ENCODE peak calls at places on chromosomes 5 and 9, in four cellular contexts. W is hepatocyte, Q is H1, J is GM23338. L is an unnamed sample.

GRCh38 chr9:38360880-38361836 is 31.3 kb upstream of the ALDH1B1 start:
- DNase-seq in W (no peak), Q (no peak), J (no peak), L (no peak)

GRCh38 chr5:133738271-133738670 is 125.9 kb upstream of the FSTL4 start:
- DNase-seq in W (no peak), Q (no peak), J (no peak), L (peak)

GRCh38 chr9:108783318-108784127 is 72.3 kb downstream of the ACTL7B start:
- DNase-seq in W (no peak), Q (no peak), J (no peak), L (no peak)

GRCh38 chr9:96241391-96241809 is 60.6 kb downstream of the HSD17B3 start:
- DNase-seq in W (no peak), Q (no peak), J (no peak), L (peak)

GRCh38 chr9:5718296-5719032 is 89.6 kb downstream of the RIC1 start:
- DNase-seq in W (no peak), Q (no peak), J (no peak), L (peak)

GRCh38 chr5:142012186-142012785 is 541 bp downstream of the GNPDA1 start:
- DNase-seq in W (peak), Q (peak), J (peak), L (no peak)

GRCh38 chr5:140329739-140330481 is 16.5 kb downstream of the HBEGF start:
- DNase-seq in W (no peak), Q (no peak), J (peak), L (no peak)

GRCh38 chr9:126474201-126474765 is 139.4 kb upstream of the LMX1B start:
- DNase-seq in W (no peak), Q (no peak), J (no peak), L (peak)

GRCh38 chr9:129550199-129550839 is 70.6 kb downstream of the C9orf50 start:
- DNase-seq in W (peak), Q (no peak), J (peak), L (peak)

GRCh38 chr5:59893061-59893435 is 478 bp downstream of the PDE4D start:
- DNase-seq in W (no peak), Q (no peak), J (peak), L (no peak)

GRCh38 chr5:15261279-15261668 is 238.7 kb upstream of the FBXL7 start:
- DNase-seq in W (peak), Q (no peak), J (no peak), L (no peak)

DNA sequence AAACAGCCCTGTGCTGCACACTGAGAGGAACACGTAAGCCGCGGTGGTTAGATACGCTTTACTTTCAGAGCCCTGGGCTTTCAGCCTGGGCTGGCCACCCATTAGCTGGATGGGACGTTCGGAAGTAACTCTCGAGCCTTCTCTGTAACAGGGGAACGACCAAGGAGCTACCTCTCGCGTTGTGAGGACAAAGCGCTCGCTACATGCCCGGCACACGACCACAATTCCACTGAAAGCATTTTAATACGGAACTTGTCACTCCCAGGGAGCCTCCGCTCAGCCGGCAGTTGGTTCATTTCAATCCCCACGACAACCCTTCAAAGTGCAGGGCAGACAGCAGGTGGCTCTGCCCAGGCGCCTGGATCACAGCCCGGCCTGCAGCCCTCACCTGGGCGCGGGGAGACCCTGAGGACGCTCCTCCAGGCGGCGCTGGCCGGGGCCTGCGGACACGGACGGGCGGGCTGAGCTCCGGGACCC is 368 bp downstream of the SURF1 start:
- DNase-seq in W (no peak), Q (no peak), J (peak), L (no peak)
- H2AFZ ChIP-seq in W (peak), Q (no peak), J (no peak), L (peak)

GRCh38 chr9:656918-657583 is 184.4 kb upstream of the DMRT1 start:
- DNase-seq in W (no peak), Q (no peak), J (no peak), L (no peak)
- H3K27ac ChIP-seq in W (no peak), Q (no peak), J (no peak), L (no peak)

DNA sequence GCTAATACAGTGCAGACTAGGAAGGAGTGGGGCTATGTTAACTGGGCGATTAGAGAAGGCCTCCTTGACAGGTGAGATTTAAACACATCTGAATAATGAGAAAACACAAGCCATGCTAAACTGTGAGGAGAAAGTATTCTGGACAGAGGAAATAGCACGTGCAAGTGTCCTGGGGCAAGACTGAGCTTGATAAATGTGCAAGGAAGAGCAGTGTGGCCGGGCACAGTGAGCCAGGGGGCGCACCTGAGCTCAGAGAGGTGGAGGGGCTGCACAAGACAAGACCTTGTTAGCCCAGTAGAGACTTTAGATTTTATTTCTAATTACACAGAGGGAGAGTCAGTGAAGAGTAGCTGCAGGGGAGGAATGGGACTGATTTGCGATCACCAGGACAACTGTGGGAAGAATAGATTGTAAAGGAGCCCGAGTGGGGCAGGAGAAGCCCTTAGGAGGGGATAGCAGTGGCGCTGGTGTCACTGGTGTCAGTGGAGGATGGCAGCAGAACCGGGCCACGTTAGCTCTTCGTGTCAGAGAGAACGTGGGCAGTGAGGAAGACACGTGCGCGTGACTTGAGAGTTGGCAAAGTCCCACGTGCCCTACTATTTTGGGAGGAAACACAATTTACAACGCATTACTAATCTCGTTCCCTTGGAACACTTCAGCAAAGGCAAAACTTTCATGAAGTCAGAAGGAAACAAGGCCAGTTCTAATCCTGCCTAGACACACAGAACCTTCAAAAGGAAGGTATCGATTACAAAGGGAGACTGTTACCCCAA is 17.9 kb upstream of the C5orf47 start:
- DNase-seq in W (no peak), Q (no peak), J (no peak), L (no peak)
- TF ChIP-seq CTCF in W (no peak), Q (peak), J (peak), L (no peak)

DNA sequence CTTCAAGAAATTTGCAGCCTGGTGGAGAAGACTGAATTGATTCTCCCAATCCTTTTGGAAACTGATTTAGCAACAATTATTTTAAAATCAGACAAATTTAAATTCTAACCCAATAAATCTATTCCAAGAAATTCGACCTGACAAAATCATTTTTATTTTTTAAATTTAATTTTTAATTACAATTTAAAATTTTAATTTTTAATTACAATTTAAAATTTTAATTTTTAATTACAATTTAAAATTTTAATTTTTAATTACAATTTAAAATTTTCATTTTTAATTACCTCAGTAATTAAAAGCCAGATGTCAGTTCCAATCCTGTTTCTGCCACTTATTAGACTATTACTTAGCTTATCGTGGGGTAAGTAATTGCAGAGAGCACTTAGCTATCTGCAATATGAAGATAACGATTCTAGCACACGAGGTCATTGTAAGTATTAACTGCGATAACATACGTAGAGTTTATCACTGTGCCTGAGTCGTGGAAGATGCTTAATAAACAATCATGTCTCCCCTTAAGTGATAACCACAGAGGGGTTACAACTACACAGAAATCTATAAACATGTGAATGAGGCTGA is 346.4 kb upstream of the SLC24A2 start:
- DNase-seq in W (no peak), Q (no peak), J (no peak), L (no peak)
- H2AFZ ChIP-seq in W (no peak), Q (no peak), J (no peak), L (no peak)

GRCh38 chr5:9375756-9376155 is 170.1 kb downstream of the SEMA5A start:
- DNase-seq in W (no peak), Q (no peak), J (no peak), L (no peak)
- H3K27ac ChIP-seq in W (no peak), Q (no peak), J (no peak), L (no peak)

GRCh38 chr9:87500491-87500890 is 2.8 kb downstream of the DAPK1 start:
- DNase-seq in W (no peak), Q (no peak), J (no peak), L (no peak)
- TF ChIP-seq CTCF in W (no peak), Q (no peak), J (no peak), L (no peak)

DNA sequence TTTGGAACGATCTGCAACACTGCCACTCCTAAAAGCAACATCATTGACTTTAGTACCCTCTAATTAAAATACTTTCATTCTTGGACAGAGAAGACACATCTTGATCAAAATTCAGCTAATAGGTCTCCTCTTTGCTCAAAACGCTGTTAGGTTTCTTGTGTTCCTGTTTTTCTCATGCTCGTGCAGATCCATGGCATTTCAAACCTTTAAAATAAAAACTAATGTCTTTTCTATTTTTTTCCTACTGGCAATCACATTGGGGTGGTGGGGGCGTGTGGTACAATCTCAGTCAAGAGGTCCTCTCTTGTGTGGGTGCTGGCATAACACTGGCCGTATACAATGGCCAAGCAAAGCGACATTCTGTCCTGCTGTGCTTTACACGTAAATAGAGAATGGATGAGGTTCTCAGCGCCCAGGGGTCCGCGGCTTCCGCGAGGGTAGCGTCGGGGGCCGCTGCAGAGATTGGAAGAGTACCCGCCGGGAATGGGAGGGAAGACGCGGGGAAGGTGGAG is 313 bp upstream of the GPR150 start:
- DNase-seq in W (no peak), Q (no peak), J (no peak), L (no peak)
- H2AFZ ChIP-seq in W (peak), Q (peak), J (peak), L (peak)

L was measured in astrocyte.